ENCODE peak calls at places on chromosomes 2 and 18, in seven cellular contexts. H, Z, G, A, E, U and R are unnamed samples.

GRCh38 chr2:135775420-135775819 is 33.8 kb downstream of the UBXN4 start:
- DNase-seq in H (no peak), Z (no peak), G (no peak), A (no peak), E (no peak), U (no peak), R (peak; percentile 30)

GRCh38 chr2:31138037-31138962 is at the start of gene GALNT14:
- DNase-seq in H (peak; percentile 73), Z (peak; percentile 78), G (peak; percentile 56), A (no peak), E (peak; percentile 33), U (peak; percentile 54), R (peak; percentile 7)

GRCh38 chr2:186648130-186648529 is 45.7 kb upstream of the FAM171B start:
- DNase-seq in H (no peak), Z (no peak), G (no peak), A (no peak), E (no peak), U (no peak), R (peak; percentile 54)

GRCh38 chr18:42649636-42650035 is 465.8 kb downstream of the RIT2 start:
- DNase-seq in H (no peak), Z (no peak), G (no peak), A (no peak), E (no peak), U (no peak), R (no peak)

GRCh38 chr2:168396131-168396530 is 59.9 kb upstream of the CERS6 start:
- DNase-seq in H (no peak), Z (no peak), G (no peak), A (no peak), E (no peak), U (no peak), R (peak; percentile 4)

GRCh38 chr18:9926977-9927376 is 13.2 kb downstream of the VAPA start:
- DNase-seq in H (no peak), Z (no peak), G (no peak), A (no peak), E (no peak), U (no peak), R (no peak)

GRCh38 chr2:201470821-201471731 is 19.5 kb downstream of the STRADB start:
- DNase-seq in H (peak; percentile 71), Z (peak; percentile 68), G (peak; percentile 12), A (no peak), E (no peak), U (no peak), R (peak; percentile 69)

GRCh38 chr2:1248187-1248586 is 165.1 kb upstream of the TPO start:
- DNase-seq in H (no peak), Z (no peak), G (no peak), A (no peak), E (no peak), U (no peak), R (no peak)

GRCh38 chr18:58539659-58540380 is 89.1 kb downstream of the ALPK2 start:
- DNase-seq in H (no peak), Z (no peak), G (no peak), A (no peak), E (no peak), U (no peak), R (no peak)

GRCh38 chr2:137797630-137798029 is 166.6 kb upstream of the HNMT start:
- DNase-seq in H (no peak), Z (no peak), G (no peak), A (no peak), E (no peak), U (no peak), R (no peak)

GRCh38 chr2:138079976-138080375 is 115.7 kb downstream of the HNMT start:
- DNase-seq in H (no peak), Z (no peak), G (no peak), A (no peak), E (no peak), U (no peak), R (no peak)

GRCh38 chr18:47775961-47776360 is 154.5 kb downstream of the SMAD2 start:
- DNase-seq in H (no peak), Z (peak; percentile 20), G (no peak), A (no peak), E (no peak), U (peak; percentile 7), R (peak; percentile 21)

GRCh38 chr2:204753841-204754240 is 208.6 kb downstream of the PARD3B start:
- DNase-seq in H (no peak), Z (peak; percentile 2), G (no peak), A (no peak), E (no peak), U (peak; percentile 64), R (peak; percentile 59)

GRCh38 chr2:54261537-54261936 is 5.5 kb upstream of the TSPYL6 start:
- DNase-seq in H (no peak), Z (no peak), G (no peak), A (no peak), E (no peak), U (peak; percentile 47), R (peak; percentile 44)

GRCh38 chr18:62037012-62037742 is 144.4 kb upstream of the RNF152 start:
- DNase-seq in H (no peak), Z (no peak), G (no peak), A (no peak), E (no peak), U (no peak), R (no peak)

GRCh38 chr18:13511961-13512572 is 214.3 kb downstream of the FAM210A start:
- DNase-seq in H (no peak), Z (no peak), G (no peak), A (no peak), E (no peak), U (no peak), R (no peak)

GRCh38 chr18:63586966-63587365 is at the start of gene SERPINB13:
- DNase-seq in H (no peak), Z (no peak), G (no peak), A (no peak), E (no peak), U (no peak), R (no peak)

GRCh38 chr2:39394427-39395002 is 42.6 kb downstream of the MAP4K3 start:
- DNase-seq in H (no peak), Z (no peak), G (no peak), A (no peak), E (no peak), U (no peak), R (no peak)

GRCh38 chr2:15974203-15974452 is 33.8 kb downstream of the MYCN start:
- DNase-seq in H (no peak), Z (no peak), G (no peak), A (no peak), E (no peak), U (no peak), R (no peak)

GRCh38 chr2:15971831-15972522 is 31.6 kb downstream of the MYCN start:
- DNase-seq in H (no peak), Z (no peak), G (no peak), A (no peak), E (no peak), U (no peak), R (no peak)

GRCh38 chr2:15975261-15975600 is 34.9 kb downstream of the MYCN start:
- DNase-seq in H (no peak), Z (no peak), G (no peak), A (no peak), E (no peak), U (no peak), R (no peak)

GRCh38 chr2:15974565-15975260 is 34.4 kb downstream of the MYCN start:
- DNase-seq in H (no peak), Z (no peak), G (no peak), A (no peak), E (no peak), U (no peak), R (no peak)

GRCh38 chr2:15973446-15974202 is 33.3 kb downstream of the MYCN start:
- DNase-seq in H (no peak), Z (no peak), G (no peak), A (no peak), E (no peak), U (no peak), R (no peak)
- H2BK5ac ChIP-seq in H (no peak overlapping the region), Z (no peak overlapping the region), G (no peak overlapping the region), A (no peak overlapping the region), E (no peak overlapping the region), U (no peak overlapping the region), R (no peak overlapping the region)

GRCh38 chr2:241052677-241053360 is 49.3 kb downstream of the MTERF4 start:
- DNase-seq in H (peak; percentile 24), Z (no peak), G (no peak), A (no peak), E (no peak), U (no peak), R (no peak)
- H2BK5ac ChIP-seq in H (no peak overlapping the region), Z (no peak overlapping the region), G (no peak overlapping the region), A (no peak overlapping the region), E (no peak overlapping the region), U (no peak overlapping the region), R (no peak overlapping the region)

GRCh38 chr2:88927142-88927541 is 235.7 kb downstream of the RPIA start:
- DNase-seq in H (no peak), Z (no peak), G (no peak), A (no peak), E (no peak), U (no peak), R (no peak)
- H2BK5ac ChIP-seq in H (no peak overlapping the region), Z (no peak overlapping the region), G (no peak overlapping the region), A (no peak overlapping the region), E (no peak overlapping the region), U (no peak overlapping the region), R (no peak overlapping the region)

GRCh38 chr2:111102216-111102615 is 18.5 kb upstream of the BCL2L11 start:
- DNase-seq in H (no peak), Z (no peak), G (no peak), A (no peak), E (no peak), U (no peak), R (no peak)
- H2BK5ac ChIP-seq in H (no peak overlapping the region), Z (no peak overlapping the region), G (no peak overlapping the region), A (no peak overlapping the region), E (no peak overlapping the region), U (no peak overlapping the region), R (no peak overlapping the region)

GRCh38 chr2:106561803-106562202 is 74.6 kb downstream of the CD8B2 start:
- DNase-seq in H (no peak), Z (no peak), G (no peak), A (no peak), E (no peak), U (no peak), R (no peak)

GRCh38 chr2:106562826-106563594 is 75.8 kb downstream of the CD8B2 start:
- DNase-seq in H (peak; percentile 42), Z (peak; percentile 56), G (no peak), A (no peak), E (no peak), U (no peak), R (no peak)

GRCh38 chr2:106560773-106561172 is 73.6 kb downstream of the CD8B2 start:
- DNase-seq in H (no peak), Z (no peak), G (no peak), A (no peak), E (no peak), U (no peak), R (no peak)

GRCh38 chr2:106561356-106561755 is 74.2 kb downstream of the CD8B2 start:
- DNase-seq in H (no peak), Z (no peak), G (no peak), A (no peak), E (no peak), U (no peak), R (no peak)

GRCh38 chr2:106562232-106562631 is 75.1 kb downstream of the CD8B2 start:
- DNase-seq in H (no peak), Z (no peak), G (no peak), A (no peak), E (no peak), U (no peak), R (no peak)
- H2BK5ac ChIP-seq in H (no peak overlapping the region), Z (no peak overlapping the region), G (no peak overlapping the region), A (no peak overlapping the region), E (no peak overlapping the region), U (no peak overlapping the region), R (no peak overlapping the region)